ENCODE peak calls at places on chromosomes 1 and 21, in four cellular contexts. One of them, this sample, is unnamed.

GRCh38 chr1:94335950-94336349 is 82.2 kb upstream of the ABCD3 start:
- DNase-seq in H1: no peak
- DNase-seq in GM12878: no peak
- DNase-seq in SK-N-SH: peak; percentile 51
- DNase-seq in this sample: peak; percentile 35

GRCh38 chr1:33306561-33307493 is 14.1 kb downstream of the A3GALT2 start:
- DNase-seq in H1: peak; percentile 67
- DNase-seq in GM12878: no peak
- DNase-seq in SK-N-SH: no peak
- DNase-seq in this sample: no peak

GRCh38 chr1:119771770-119772169 is 3.1 kb upstream of the HMGCS2 start:
- DNase-seq in H1: no peak
- DNase-seq in GM12878: no peak
- DNase-seq in SK-N-SH: no peak
- DNase-seq in this sample: no peak

GRCh38 chr1:115982399-115982798 is 6.1 kb downstream of the SLC22A15 start:
- DNase-seq in H1: no peak
- DNase-seq in GM12878: no peak
- DNase-seq in SK-N-SH: no peak
- DNase-seq in this sample: no peak

GRCh38 chr1:43359696-43360095 is 915 bp downstream of the CDC20 start:
- DNase-seq in H1: no peak
- DNase-seq in GM12878: no peak
- DNase-seq in SK-N-SH: no peak
- DNase-seq in this sample: peak; percentile 36

GRCh38 chr1:199585392-199585791 is 442.1 kb upstream of the NR5A2 start:
- DNase-seq in H1: no peak
- DNase-seq in GM12878: no peak
- DNase-seq in SK-N-SH: no peak
- DNase-seq in this sample: no peak

GRCh38 chr21:34018185-34018584 is 55.2 kb upstream of the MRPS6 start:
- DNase-seq in H1: no peak
- DNase-seq in GM12878: no peak
- DNase-seq in SK-N-SH: no peak
- DNase-seq in this sample: no peak

GRCh38 chr1:53957231-53957818 is 11.2 kb downstream of the LRRC42 start:
- DNase-seq in H1: no peak
- DNase-seq in GM12878: no peak
- DNase-seq in SK-N-SH: no peak
- DNase-seq in this sample: peak; percentile 51

GRCh38 chr1:154846921-154847442 is 23.1 kb downstream of the KCNN3 start:
- DNase-seq in H1: no peak
- DNase-seq in GM12878: no peak
- DNase-seq in SK-N-SH: no peak
- DNase-seq in this sample: no peak

GRCh38 chr1:31984419-31985347 is 29.0 kb upstream of the KHDRBS1 start:
- DNase-seq in H1: no peak
- DNase-seq in GM12878: no peak
- DNase-seq in SK-N-SH: no peak
- DNase-seq in this sample: no peak

GRCh38 chr21:42466700-42467612 is 29.1 kb downstream of the RSPH1 start:
- DNase-seq in H1: no peak
- DNase-seq in GM12878: no peak
- DNase-seq in SK-N-SH: no peak
- DNase-seq in this sample: peak; percentile 63

GRCh38 chr1:27571439-27572018 is 32.4 kb downstream of the AHDC1 start:
- DNase-seq in H1: no peak
- DNase-seq in GM12878: no peak
- DNase-seq in SK-N-SH: peak; percentile 66
- DNase-seq in this sample: peak; percentile 69

GRCh38 chr1:117368116-117369108 is 1.2 kb downstream of the MAN1A2 start:
- DNase-seq in H1: no peak
- DNase-seq in GM12878: no peak
- DNase-seq in SK-N-SH: no peak
- DNase-seq in this sample: peak; percentile 30

GRCh38 chr1:210298936-210299335 is 29.8 kb upstream of the HHAT start:
- DNase-seq in H1: no peak
- DNase-seq in GM12878: no peak
- DNase-seq in SK-N-SH: no peak
- DNase-seq in this sample: no peak

GRCh38 chr1:163074004-163074403 is 4.8 kb downstream of the RGS4 start:
- DNase-seq in H1: no peak
- DNase-seq in GM12878: no peak
- DNase-seq in SK-N-SH: no peak
- DNase-seq in this sample: no peak

GRCh38 chr1:33330906-33331305 is 10.0 kb upstream of the A3GALT2 start:
- DNase-seq in H1: no peak
- DNase-seq in GM12878: no peak
- DNase-seq in SK-N-SH: no peak
- DNase-seq in this sample: no peak

GRCh38 chr1:115275216-115275615 is 62.8 kb downstream of the NGF start:
- DNase-seq in H1: no peak
- DNase-seq in GM12878: no peak
- DNase-seq in SK-N-SH: no peak
- DNase-seq in this sample: peak; percentile 58

GRCh38 chr1:67987046-67987799 is 63.2 kb downstream of the DIRAS3 start:
- DNase-seq in H1: no peak
- DNase-seq in GM12878: no peak
- DNase-seq in SK-N-SH: no peak
- DNase-seq in this sample: no peak

GRCh38 chr1:83029916-83030315 is 969.0 kb downstream of the TTLL7 start:
- DNase-seq in H1: no peak
- DNase-seq in GM12878: no peak
- DNase-seq in SK-N-SH: no peak
- DNase-seq in this sample: no peak

GRCh38 chr21:42263591-42264131 is 44.7 kb downstream of the ABCG1 start:
- DNase-seq in H1: no peak
- DNase-seq in GM12878: no peak
- DNase-seq in SK-N-SH: no peak
- DNase-seq in this sample: no peak

GRCh38 chr1:176110203-176110602 is 96.9 kb downstream of the COP1 start:
- DNase-seq in H1: no peak
- DNase-seq in GM12878: no peak
- DNase-seq in SK-N-SH: no peak
- DNase-seq in this sample: no peak

DNA sequence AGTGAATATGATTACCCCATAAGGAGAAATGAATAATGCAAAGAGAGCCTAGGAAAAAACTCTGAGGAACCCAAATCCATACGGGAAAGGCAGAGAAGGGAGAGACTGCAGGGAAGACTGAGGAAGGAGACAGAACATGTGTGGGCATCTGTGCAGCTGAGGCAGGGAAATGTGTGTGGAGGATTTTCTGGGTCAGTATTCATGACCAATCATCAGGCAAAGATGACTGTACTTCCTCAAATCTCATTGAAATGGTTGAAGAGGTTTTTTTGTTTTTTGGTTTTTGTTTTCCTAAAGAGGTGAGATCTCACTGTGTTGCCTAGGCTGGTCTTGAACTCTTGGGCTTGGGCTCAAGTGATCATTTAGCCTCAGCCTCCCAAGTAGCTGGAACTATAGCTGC is 15.7 kb downstream of the DIP2A start:
- DNase-seq in H1: no peak
- DNase-seq in GM12878: no peak
- DNase-seq in SK-N-SH: no peak
- DNase-seq in this sample: no peak
- TF ChIP-seq NRF1 in H1: no peak
- TF ChIP-seq NRF1 in GM12878: no peak
- TF ChIP-seq NRF1 in SK-N-SH: no peak
- TF ChIP-seq NRF1 in this sample: no peak

GRCh38 chr1:231420959-231421615 is 1.0 kb downstream of the EGLN1 start:
- DNase-seq in H1: peak; percentile 69
- DNase-seq in GM12878: no peak
- DNase-seq in SK-N-SH: peak; percentile 69
- DNase-seq in this sample: peak; percentile 59
- TF ChIP-seq NRF1 in H1: no peak
- TF ChIP-seq NRF1 in GM12878: no peak
- TF ChIP-seq NRF1 in SK-N-SH: no peak
- TF ChIP-seq NRF1 in this sample: peak; percentile 63

GRCh38 chr21:27653481-27653880 is 686.6 kb upstream of the ADAMTS5 start:
- DNase-seq in H1: no peak
- DNase-seq in GM12878: no peak
- DNase-seq in SK-N-SH: no peak
- DNase-seq in this sample: no peak
- TF ChIP-seq NRF1 in H1: no peak
- TF ChIP-seq NRF1 in GM12878: no peak
- TF ChIP-seq NRF1 in SK-N-SH: no peak
- TF ChIP-seq NRF1 in this sample: no peak

GRCh38 chr1:204462229-204462561 is 32.4 kb downstream of the PIK3C2B start:
- DNase-seq in H1: no peak
- DNase-seq in GM12878: no peak
- DNase-seq in SK-N-SH: no peak
- DNase-seq in this sample: peak; percentile 50

GRCh38 chr1:204461331-204462228 is 33.0 kb downstream of the PIK3C2B start:
- DNase-seq in H1: no peak
- DNase-seq in GM12878: peak; percentile 57
- DNase-seq in SK-N-SH: no peak
- DNase-seq in this sample: peak; percentile 63

GRCh38 chr1:204464174-204464573 is 30.4 kb downstream of the PIK3C2B start:
- DNase-seq in H1: no peak
- DNase-seq in GM12878: no peak
- DNase-seq in SK-N-SH: no peak
- DNase-seq in this sample: no peak

GRCh38 chr1:204464701-204465100 is 29.9 kb downstream of the PIK3C2B start:
- DNase-seq in H1: no peak
- DNase-seq in GM12878: no peak
- DNase-seq in SK-N-SH: no peak
- DNase-seq in this sample: no peak

DNA sequence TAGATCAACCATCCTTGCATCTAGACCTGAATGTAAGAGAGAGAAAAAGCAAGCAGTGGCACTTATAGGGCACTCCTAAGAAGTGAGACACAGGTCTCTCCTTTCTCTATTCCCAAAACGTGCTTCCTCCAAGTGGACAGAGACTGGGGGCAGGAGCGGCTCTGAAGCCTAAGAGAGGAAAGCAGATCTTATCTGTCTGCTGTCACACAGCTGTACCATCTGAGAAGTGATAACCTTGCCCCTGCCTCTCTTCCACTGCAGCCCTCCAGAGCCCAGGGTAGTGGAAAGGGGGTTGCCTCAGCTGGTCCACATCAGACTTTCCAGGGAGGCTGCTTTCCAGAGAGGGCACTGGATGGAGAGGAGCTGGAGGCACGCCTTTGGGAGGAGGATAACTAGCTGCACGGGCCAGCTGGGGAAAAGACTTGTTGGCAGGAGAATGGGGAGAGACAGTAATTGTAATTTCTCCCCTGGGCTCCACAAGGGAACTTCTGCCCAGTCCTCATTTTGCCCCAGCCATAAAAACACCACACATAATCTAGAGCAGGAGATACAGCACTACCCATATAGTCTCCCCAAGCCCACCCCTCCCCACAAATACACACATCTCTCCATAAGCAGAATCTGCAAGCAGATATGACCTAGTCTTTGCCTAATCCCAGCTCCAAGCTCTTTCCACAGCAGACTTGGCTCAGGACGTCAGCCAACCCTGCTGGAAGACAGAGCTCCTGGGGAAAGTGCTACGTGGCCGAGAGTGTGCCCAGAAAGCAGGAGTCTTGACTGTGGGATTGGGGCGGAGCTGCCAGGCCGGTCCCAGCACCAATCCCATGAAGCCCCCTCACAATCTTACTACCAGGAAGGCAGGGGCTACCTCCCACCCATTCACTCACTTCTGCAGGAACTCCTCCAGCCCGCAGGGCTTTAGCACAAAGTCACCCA is 31.2 kb downstream of the PIK3C2B start:
- DNase-seq in H1: no peak
- DNase-seq in GM12878: no peak
- DNase-seq in SK-N-SH: peak; percentile 49
- DNase-seq in this sample: no peak
- TF ChIP-seq NRF1 in H1: no peak
- TF ChIP-seq NRF1 in GM12878: no peak
- TF ChIP-seq NRF1 in SK-N-SH: no peak
- TF ChIP-seq NRF1 in this sample: no peak